ENCODE peak calls at places on chromosomes 12 and 14, in eight cellular contexts. Q is IMR-90, B is Peyer's patch, G is gastrocnemius medialis, X is HepG2, E is endothelial cell of umbilical vein, R is A549, Y is uterus. V is an unnamed sample.
A peak's percentile ranks its signal among the peaks of the same experiment; 100 is the strongest.

GRCh38 chr12:8709124-8709830 is 11.5 kb downstream of the RIMKLB start:
- DNase-seq in Q (no peak), B (no peak), G (peak; percentile 23), X (no peak), E (peak; percentile 60), R (no peak), Y (no peak), V (peak; percentile 40)

GRCh38 chr12:85155791-85156190 is 119.6 kb downstream of the LRRIQ1 start:
- DNase-seq in Q (no peak), B (no peak), G (no peak), X (peak; percentile 4), E (peak; percentile 67), R (no peak), Y (no peak), V (no peak)

GRCh38 chr14:79638647-79639266 is 572.5 kb downstream of the DIO2 start:
- DNase-seq in Q (no peak), B (no peak), G (peak; percentile 21), X (no peak), E (no peak), R (no peak), Y (no peak), V (no peak)

GRCh38 chr14:65156568-65157366 is 54.5 kb upstream of the MAX start:
- DNase-seq in Q (peak; percentile 78), B (peak; percentile 48), G (peak; percentile 44), X (no peak), E (no peak), R (no peak), Y (peak; percentile 65), V (peak; percentile 19)

GRCh38 chr14:49586673-49587460 is 687 bp upstream of the RPS29 start:
- DNase-seq in Q (peak; percentile 82), B (peak; percentile 93), G (no peak), X (peak; percentile 52), E (peak; percentile 87), R (peak; percentile 51), Y (peak; percentile 33), V (peak; percentile 27)

GRCh38 chr12:114817491-114818440 is 133.8 kb upstream of the TBX3 start:
- DNase-seq in Q (no peak), B (no peak), G (peak; percentile 10), X (no peak), E (no peak), R (no peak), Y (peak; percentile 23), V (no peak)

GRCh38 chr14:41609704-41610183 is 3.1 kb downstream of the LRFN5 start:
- DNase-seq in Q (peak; percentile 58), B (no peak), G (no peak), X (no peak), E (no peak), R (no peak), Y (peak; percentile 20), V (no peak)

GRCh38 chr12:26878661-26879119 is 45.7 kb upstream of the ITPR2 start:
- DNase-seq in Q (no peak), B (peak; percentile 35), G (peak; percentile 83), X (no peak), E (peak; percentile 93), R (no peak), Y (peak; percentile 90), V (peak; percentile 74)

GRCh38 chr12:129101404-129101803 is 248.1 kb downstream of the GLT1D1 start:
- DNase-seq in Q (no peak), B (no peak), G (no peak), X (no peak), E (no peak), R (no peak), Y (no peak), V (no peak)

GRCh38 chr12:49334226-49334625 is 2.8 kb downstream of the C1QL4 start:
- DNase-seq in Q (no peak), B (no peak), G (no peak), X (no peak), E (no peak), R (no peak), Y (no peak), V (no peak)

GRCh38 chr12:73998894-73999293 is 538.7 kb upstream of the ATXN7L3B start:
- DNase-seq in Q (no peak), B (no peak), G (no peak), X (no peak), E (no peak), R (no peak), Y (no peak), V (no peak)

GRCh38 chr12:2289525-2289924 is 236.7 kb downstream of the CACNA1C start:
- DNase-seq in Q (no peak), B (no peak), G (no peak), X (no peak), E (no peak), R (no peak), Y (no peak), V (no peak)

GRCh38 chr12:130977759-130978127 is 24.0 kb downstream of the ADGRD1 start:
- DNase-seq in Q (no peak), B (no peak), G (no peak), X (no peak), E (no peak), R (no peak), Y (no peak), V (no peak)

GRCh38 chr14:103290961-103291360 is 43.1 kb upstream of the EIF5 start:
- DNase-seq in Q (no peak), B (no peak), G (no peak), X (no peak), E (no peak), R (no peak), Y (no peak), V (no peak)

GRCh38 chr14:68655961-68656360 is 136.9 kb downstream of the ZFP36L1 start:
- DNase-seq in Q (no peak), B (no peak), G (no peak), X (peak; percentile 26), E (no peak), R (no peak), Y (no peak), V (no peak)

GRCh38 chr12:25254271-25254880 is 3.6 kb upstream of the KRAS start:
- DNase-seq in Q (peak; percentile 44), B (no peak), G (no peak), X (peak; percentile 47), E (no peak), R (no peak), Y (no peak), V (no peak)
- H3K4me3 ChIP-seq in Q (no peak overlapping the region), B (no peak overlapping the region), G (no peak overlapping the region), X (no peak overlapping the region), E (no peak overlapping the region), R (no peak overlapping the region), Y (no peak overlapping the region), V (no peak overlapping the region)

GRCh38 chr14:73751157-73751691 is 37.0 kb upstream of the PNMA1 start:
- DNase-seq in Q (no peak), B (peak; percentile 44), G (no peak), X (no peak), E (no peak), R (no peak), Y (no peak), V (peak; percentile 40)
- H3K27ac ChIP-seq in Q (no peak overlapping the region), B (peak overlapping the region; percentile 98), G (peak overlapping the region; percentile 96), X (no peak overlapping the region), E (peak overlapping the region; percentile 99), R (no peak overlapping the region), Y (peak overlapping the region; percentile 95), V (peak overlapping the region; percentile 99)

DNA sequence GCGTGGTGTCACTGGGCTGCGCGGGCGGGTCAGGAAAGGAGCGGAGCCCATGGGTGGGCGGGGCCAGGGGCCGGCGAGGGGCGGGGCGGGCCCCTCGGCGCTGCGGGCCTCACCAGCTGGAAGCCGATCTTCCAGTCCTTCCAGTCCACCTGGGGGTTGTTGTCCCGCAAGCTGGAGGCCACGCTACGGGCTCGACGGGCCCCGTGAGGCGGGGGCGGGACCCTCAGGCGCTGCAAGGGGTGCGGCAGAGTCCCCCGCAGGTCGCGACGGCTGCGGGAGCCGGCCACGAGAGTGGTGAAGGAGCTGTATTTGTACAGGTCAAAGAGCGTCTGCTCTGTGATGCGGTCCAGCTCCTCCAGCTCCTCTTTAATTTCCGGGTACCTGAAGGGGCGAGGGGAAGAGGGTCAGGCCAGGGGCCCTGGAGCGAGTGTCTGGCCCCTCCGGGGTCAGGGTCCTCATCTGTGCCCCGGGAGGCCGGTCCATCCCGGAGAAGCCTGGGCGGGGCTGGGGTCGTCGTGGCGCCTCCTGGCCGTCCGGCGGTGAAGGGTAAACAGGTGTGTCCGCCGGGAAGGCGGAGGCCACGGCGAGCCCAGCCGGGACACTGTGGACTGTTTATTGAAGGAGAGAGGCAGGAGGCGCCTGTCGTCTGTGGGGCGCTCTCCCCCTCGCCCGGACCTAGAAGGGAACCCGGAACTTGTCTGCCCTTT is 11.9 kb downstream of the SCNN1A start:
- DNase-seq in Q (peak; percentile 28), B (peak; percentile 64), G (peak; percentile 74), X (peak; percentile 85), E (peak; percentile 75), R (peak; percentile 97), Y (peak; percentile 79), V (peak; percentile 89)
- TF ChIP-seq POLR2A in Q (no peak), B (peak; percentile 81), G (peak; percentile 47), X (peak; percentile 74), E (no peak), R (peak; percentile 77), Y (peak; percentile 73), V (peak; percentile 80)

GRCh38 chr12:54011665-54012532 is 3.1 kb downstream of the HOXC8 start:
- DNase-seq in Q (no peak), B (no peak), G (no peak), X (no peak), E (no peak), R (no peak), Y (no peak), V (no peak)
- H3K4me3 ChIP-seq in Q (no peak overlapping the region), B (no peak overlapping the region), G (peak overlapping the region; percentile 66), X (no peak overlapping the region), E (no peak overlapping the region), R (no peak overlapping the region), Y (no peak overlapping the region), V (no peak overlapping the region)

DNA sequence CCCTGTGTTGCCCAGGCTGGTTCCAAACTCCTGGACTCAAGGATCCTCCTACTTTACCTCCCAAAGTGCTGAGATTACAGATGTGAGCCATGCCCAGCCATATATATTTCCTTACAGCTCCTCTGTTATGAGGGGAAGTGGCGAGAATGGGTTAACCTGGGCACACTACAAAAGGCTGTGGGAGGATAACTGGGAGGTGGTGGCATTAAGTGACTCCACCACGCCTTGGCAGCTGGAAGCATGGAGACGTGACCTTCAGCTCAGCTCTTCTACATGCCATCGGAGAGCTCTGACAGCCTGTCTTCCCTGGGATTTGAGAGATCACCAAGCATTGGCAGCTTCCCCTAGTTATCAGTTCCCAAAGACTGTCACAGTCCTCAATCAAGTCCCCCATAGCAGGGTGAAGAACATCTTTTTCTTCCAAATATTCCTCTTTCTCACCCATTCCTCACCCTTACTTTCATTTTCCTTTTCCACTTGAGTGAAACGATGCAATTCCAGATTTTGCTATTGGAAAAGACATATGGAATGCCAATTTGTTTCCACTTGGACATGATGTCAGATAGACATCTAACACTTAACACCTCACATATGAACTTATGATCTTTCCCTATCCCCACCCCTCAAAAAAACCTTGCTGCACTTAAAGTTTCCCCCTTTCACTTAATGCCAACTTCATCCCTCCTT is 48.5 kb downstream of the PHLDA1 start:
- DNase-seq in Q (no peak), B (no peak), G (no peak), X (no peak), E (no peak), R (no peak), Y (no peak), V (no peak)
- H3K27ac ChIP-seq in Q (peak overlapping the region; percentile 82), B (peak overlapping the region; percentile 26), G (no peak overlapping the region), X (no peak overlapping the region), E (no peak overlapping the region), R (peak overlapping the region; percentile 96), Y (no peak overlapping the region), V (peak overlapping the region; percentile 19)

GRCh38 chr12:117352883-117353282 is 8.5 kb downstream of the NOS1 start:
- DNase-seq in Q (no peak), B (no peak), G (no peak), X (no peak), E (no peak), R (no peak), Y (no peak), V (no peak)
- TF ChIP-seq POLR2A in Q (no peak), B (no peak), G (no peak), X (no peak), E (no peak), R (no peak), Y (no peak), V (no peak)